ENCODE peak calls at places on chromosomes 7 and 10, in eight cellular contexts. E, B, A, H, X, R, I and C are unnamed samples.

GRCh38 chr10:70518695-70519094 is 40.1 kb downstream of the PALD1 start:
- DNase-seq in A (no peak), R (no peak), B (peak), I (no peak), H (no peak), X (no peak), E (no peak), C (no peak)

GRCh38 chr7:46754135-46754730 is 827.7 kb downstream of the TNS3 start:
- DNase-seq in X (no peak), A (no peak), H (no peak), B (peak), I (no peak), R (no peak), E (no peak), C (no peak)

GRCh38 chr7:129101746-129102145 is 42.8 kb upstream of the TSPAN33 start:
- DNase-seq in H (no peak), B (no peak), E (no peak), I (no peak), A (no peak), R (no peak), X (no peak), C (no peak)

GRCh38 chr7:46549892-46550639 is 629.0 kb upstream of the IGFBP3 start:
- DNase-seq in X (no peak), R (no peak), I (no peak), E (no peak), A (no peak), H (no peak), B (no peak), C (no peak)

GRCh38 chr10:51341216-51341615 is 266.9 kb downstream of the PRKG1 start:
- DNase-seq in B (no peak), E (no peak), X (no peak), I (no peak), H (no peak), R (peak), A (no peak), C (no peak)

GRCh38 chr7:127667017-127667670 is 15.2 kb downstream of the SND1 start:
- DNase-seq in B (peak), R (peak), H (no peak), E (no peak), I (no peak), A (no peak), X (no peak), C (no peak)

GRCh38 chr7:8620169-8620568 is 186.8 kb downstream of the NXPH1 start:
- DNase-seq in I (no peak), A (no peak), R (no peak), X (no peak), E (no peak), H (no peak), B (no peak), C (no peak)

GRCh38 chr7:50146692-50147091 is 53.6 kb upstream of the ZPBP start:
- DNase-seq in A (no peak), R (no peak), E (no peak), B (no peak), I (no peak), X (no peak), H (no peak), C (no peak)

GRCh38 chr7:25391295-25391861 is 163.1 kb upstream of the NPVF start:
- DNase-seq in E (no peak), H (no peak), R (peak), B (peak), A (no peak), X (no peak), I (no peak), C (no peak)

GRCh38 chr10:50322075-50322474 is 70.8 kb upstream of the ASAH2 start:
- DNase-seq in E (no peak), H (no peak), I (no peak), X (no peak), B (peak), A (peak), R (no peak), C (no peak)

GRCh38 chr7:657565-658119 is 68.9 kb upstream of the DNAAF5 start:
- DNase-seq in X (no peak), A (no peak), I (no peak), R (no peak), E (no peak), H (no peak), B (peak), C (no peak)

GRCh38 chr10:28400678-28401077 is 97.8 kb upstream of the MPP7 start:
- DNase-seq in H (no peak), A (no peak), B (no peak), R (no peak), I (no peak), E (no peak), X (no peak), C (no peak)

GRCh38 chr7:134454277-134454676 is 4.6 kb downstream of the AKR1B1 start:
- DNase-seq in R (no peak), A (no peak), E (peak), I (no peak), B (peak), H (no peak), X (no peak), C (no peak)

GRCh38 chr7:34849163-34849960 is 187.9 kb downstream of the DPY19L1 start:
- DNase-seq in R (no peak), B (no peak), I (no peak), X (no peak), H (no peak), E (no peak), A (no peak), C (no peak)

GRCh38 chr10:83685458-83685857 is 453.9 kb upstream of the GHITM start:
- DNase-seq in A (no peak), H (no peak), X (no peak), R (peak), B (no peak), I (no peak), E (no peak), C (no peak)

GRCh38 chr10:27716521-27716920 is 29.1 kb downstream of the MKX start:
- DNase-seq in X (no peak), A (peak), H (no peak), B (peak), R (no peak), I (no peak), E (no peak), C (no peak)

GRCh38 chr7:135527025-135527424 is 17.1 kb upstream of the CNOT4 start:
- DNase-seq in E (no peak), A (no peak), B (no peak), X (no peak), I (no peak), H (no peak), R (no peak), C (no peak)

GRCh38 chr10:82628373-82628772 is 753.4 kb downstream of the NRG3 start:
- DNase-seq in H (no peak), B (no peak), E (no peak), R (peak), X (no peak), A (no peak), I (no peak), C (peak)

GRCh38 chr7:131011437-131011752 is 277.4 kb upstream of the KLF14 start:
- DNase-seq in B (no peak), E (no peak), H (peak), X (no peak), I (no peak), A (no peak), R (peak), C (peak)

GRCh38 chr10:127853868-127854768 is 38.6 kb downstream of the CLRN3 start:
- DNase-seq in B (peak), E (peak), X (no peak), H (peak), A (peak), R (peak), I (no peak), C (peak)

GRCh38 chr10:70918851-70919530 is 30.6 kb upstream of the PCBD1 start:
- DNase-seq in E (no peak), X (no peak), R (no peak), I (no peak), A (no peak), B (no peak), H (no peak), C (no peak)

GRCh38 chr10:87961314-87961713 is 97.9 kb downstream of the PTEN start:
- DNase-seq in I (no peak), E (no peak), H (no peak), R (no peak), A (no peak), B (peak), X (no peak), C (no peak)

GRCh38 chr7:44220732-44221131 is 20.0 kb downstream of the YKT6 start:
- DNase-seq in H (no peak), B (no peak), I (no peak), R (no peak), A (no peak), E (no peak), X (no peak), C (no peak)

GRCh38 chr10:34491666-34492065 is 323.4 kb downstream of the PARD3 start:
- DNase-seq in A (no peak), B (no peak), R (no peak), H (no peak), E (no peak), X (no peak), I (no peak), C (no peak)

GRCh38 chr7:3000566-3000965 is 43.1 kb downstream of the CARD11 start:
- DNase-seq in R (no peak), I (no peak), E (no peak), H (no peak), A (no peak), X (no peak), B (no peak), C (no peak)

GRCh38 chr7:95264225-95264927 is 60.0 kb downstream of the PON1 start:
- DNase-seq in E (no peak), A (no peak), R (peak), B (peak), H (no peak), I (no peak), X (no peak), C (no peak)

GRCh38 chr10:76309744-76310441 is 878.5 kb downstream of the LRMDA start:
- DNase-seq in B (peak), R (no peak), X (no peak), E (no peak), H (no peak), A (no peak), I (no peak), C (no peak)

GRCh38 chr7:23907012-23907411 is 197.0 kb downstream of the STK31 start:
- DNase-seq in B (no peak), H (no peak), E (no peak), I (no peak), R (no peak), A (no peak), X (no peak), C (no peak)

GRCh38 chr10:314381-314780 is 179.1 kb downstream of the ZMYND11 start:
- DNase-seq in R (no peak), B (no peak), E (no peak), X (no peak), H (no peak), A (no peak), I (no peak), C (no peak)

GRCh38 chr7:23074443-23075244 is 30.9 kb upstream of the KLHL7 start:
- DNase-seq in B (peak), H (no peak), E (no peak), R (peak), A (no peak), X (no peak), I (no peak), C (no peak)

GRCh38 chr10:95229724-95230627 is 35.9 kb downstream of the ACSM6 start:
- DNase-seq in X (no peak), B (peak), I (no peak), H (no peak), A (no peak), E (no peak), R (peak), C (no peak)

GRCh38 chr7:46244752-46245151 is 323.7 kb upstream of the IGFBP3 start:
- DNase-seq in H (no peak), R (no peak), A (no peak), E (no peak), B (peak), X (no peak), I (no peak), C (no peak)